ENCODE peak calls at places on chromosome 1, in four cellular contexts. E is memory B cell; K is NCI-H2171 treated with DMSO at 0.1 percent for 48 hours; L is Jurkat, Clone E6-1. Z is an unnamed sample.

GRCh38 chr1:58293388-58293787 is 253.1 kb downstream of the OMA1 start:
- DNase-seq in E (no peak), L (no peak), K (peak; percentile 9), Z (no peak)

GRCh38 chr1:205581321-205581980 is 50.4 kb downstream of the ELK4 start:
- DNase-seq in L (no peak), E (no peak), K (no peak), Z (peak; percentile 49)

GRCh38 chr1:15256584-15256983 is 9.6 kb downstream of the FHAD1 start:
- DNase-seq in E (no peak), L (no peak), K (no peak), Z (no peak)

GRCh38 chr1:204384636-204385354 is 25.1 kb upstream of the PLEKHA6 start:
- DNase-seq in E (no peak), K (peak; percentile 50), L (no peak), Z (no peak)

GRCh38 chr1:232594018-232594502 is 35.9 kb downstream of the SIPA1L2 start:
- DNase-seq in E (no peak), L (no peak), K (peak; percentile 43), Z (no peak)

GRCh38 chr1:111517464-111518225 is 14.2 kb upstream of the ADORA3 start:
- DNase-seq in E (no peak), L (peak; percentile 76), K (peak; percentile 26), Z (no peak)

GRCh38 chr1:213714645-213715044 is 273.1 kb upstream of the PROX1 start:
- DNase-seq in L (no peak), E (no peak), K (no peak), Z (no peak)

GRCh38 chr1:26181586-26182371 is 4.5 kb downstream of the CNKSR1 start:
- DNase-seq in K (no peak), L (no peak), E (no peak), Z (no peak)

GRCh38 chr1:30877205-30877912 is 31.2 kb downstream of the SDC3 start:
- DNase-seq in L (no peak), K (no peak), E (no peak), Z (peak; percentile 90)